ENCODE peak calls at places on chromosomes 5 and 9, in ten cellular contexts. One of them, this sample, is unnamed. For H3K4me1 and H3K36me3, the result is how much of the 10 kb centered on the place peaks cover.

GRCh38 chr5:58844395-58844794 is 261.5 kb downstream of the RAB3C start:
- DNase-seq in cardiac muscle cell: no peak
- DNase-seq in colonic mucosa: no peak
- DNase-seq in CD8-positive, alpha-beta T cell: no peak
- DNase-seq in sigmoid colon: no peak
- DNase-seq in endodermal cell: no peak
- DNase-seq in Panc1: no peak
- DNase-seq in uterus: no peak
- DNase-seq in tibial artery: no peak
- DNase-seq in left ventricle myocardium inferior: no peak
- DNase-seq in this sample: no peak

GRCh38 chr9:29850664-29851063 is 2277.4 kb upstream of the C9orf72 start:
- DNase-seq in Panc1: no peak
- DNase-seq in cardiac muscle cell: no peak
- DNase-seq in sigmoid colon: no peak
- DNase-seq in endodermal cell: no peak
- DNase-seq in left ventricle myocardium inferior: no peak
- DNase-seq in uterus: no peak
- DNase-seq in CD8-positive, alpha-beta T cell: no peak
- DNase-seq in tibial artery: no peak
- DNase-seq in colonic mucosa: no peak
- DNase-seq in this sample: no peak

GRCh38 chr9:127873886-127874285 is 3.6 kb downstream of the AK1 start:
- DNase-seq in cardiac muscle cell: peak
- DNase-seq in tibial artery: peak
- DNase-seq in uterus: peak
- DNase-seq in endodermal cell: peak
- DNase-seq in CD8-positive, alpha-beta T cell: no peak
- DNase-seq in left ventricle myocardium inferior: peak
- DNase-seq in Panc1: no peak
- DNase-seq in colonic mucosa: peak
- DNase-seq in sigmoid colon: peak
- DNase-seq in this sample: peak

GRCh38 chr9:72292874-72293607 is 72.0 kb downstream of the ZFAND5 start:
- DNase-seq in Panc1: peak
- DNase-seq in CD8-positive, alpha-beta T cell: no peak
- DNase-seq in tibial artery: no peak
- DNase-seq in colonic mucosa: peak
- DNase-seq in left ventricle myocardium inferior: no peak
- DNase-seq in uterus: no peak
- DNase-seq in cardiac muscle cell: peak
- DNase-seq in sigmoid colon: no peak
- DNase-seq in endodermal cell: no peak
- DNase-seq in this sample: no peak

GRCh38 chr9:136258299-136258625 is 12.7 kb upstream of the QSOX2 start:
- DNase-seq in tibial artery: no peak
- DNase-seq in CD8-positive, alpha-beta T cell: no peak
- DNase-seq in sigmoid colon: no peak
- DNase-seq in left ventricle myocardium inferior: no peak
- DNase-seq in colonic mucosa: no peak
- DNase-seq in Panc1: no peak
- DNase-seq in uterus: no peak
- DNase-seq in cardiac muscle cell: no peak
- DNase-seq in endodermal cell: no peak
- DNase-seq in this sample: no peak

GRCh38 chr5:179974946-179975712 is 67.4 kb upstream of the TBC1D9B start:
- DNase-seq in colonic mucosa: peak
- DNase-seq in tibial artery: no peak
- DNase-seq in CD8-positive, alpha-beta T cell: no peak
- DNase-seq in Panc1: peak
- DNase-seq in endodermal cell: peak
- DNase-seq in left ventricle myocardium inferior: no peak
- DNase-seq in uterus: no peak
- DNase-seq in cardiac muscle cell: peak
- DNase-seq in sigmoid colon: no peak
- DNase-seq in this sample: peak

GRCh38 chr9:93954436-93955355 is at the start of gene BARX1:
- DNase-seq in endodermal cell: peak
- DNase-seq in colonic mucosa: no peak
- DNase-seq in left ventricle myocardium inferior: no peak
- DNase-seq in CD8-positive, alpha-beta T cell: no peak
- DNase-seq in Panc1: no peak
- DNase-seq in tibial artery: no peak
- DNase-seq in cardiac muscle cell: no peak
- DNase-seq in uterus: no peak
- DNase-seq in sigmoid colon: peak
- DNase-seq in this sample: no peak

GRCh38 chr5:143836161-143836725 is 24.3 kb downstream of the HMHB1 start:
- DNase-seq in Panc1: no peak
- DNase-seq in colonic mucosa: no peak
- DNase-seq in uterus: no peak
- DNase-seq in sigmoid colon: no peak
- DNase-seq in cardiac muscle cell: no peak
- DNase-seq in CD8-positive, alpha-beta T cell: no peak
- DNase-seq in left ventricle myocardium inferior: no peak
- DNase-seq in tibial artery: no peak
- DNase-seq in endodermal cell: no peak
- DNase-seq in this sample: no peak

GRCh38 chr5:120512068-120512467 is 48.0 kb downstream of the PRR16 start:
- DNase-seq in colonic mucosa: no peak
- DNase-seq in cardiac muscle cell: no peak
- DNase-seq in endodermal cell: peak
- DNase-seq in sigmoid colon: no peak
- DNase-seq in uterus: no peak
- DNase-seq in left ventricle myocardium inferior: no peak
- DNase-seq in Panc1: no peak
- DNase-seq in CD8-positive, alpha-beta T cell: no peak
- DNase-seq in tibial artery: no peak
- DNase-seq in this sample: no peak

GRCh38 chr9:109699019-109699418 is 81.0 kb upstream of the PALM2AKAP2 start:
- DNase-seq in colonic mucosa: no peak
- DNase-seq in uterus: no peak
- DNase-seq in CD8-positive, alpha-beta T cell: no peak
- DNase-seq in cardiac muscle cell: no peak
- DNase-seq in Panc1: no peak
- DNase-seq in left ventricle myocardium inferior: no peak
- DNase-seq in sigmoid colon: no peak
- DNase-seq in tibial artery: no peak
- DNase-seq in endodermal cell: no peak
- DNase-seq in this sample: no peak

GRCh38 chr5:167804512-167805220 is 486.8 kb upstream of the WWC1 start:
- DNase-seq in CD8-positive, alpha-beta T cell: no peak
- DNase-seq in cardiac muscle cell: no peak
- DNase-seq in left ventricle myocardium inferior: no peak
- DNase-seq in colonic mucosa: no peak
- DNase-seq in sigmoid colon: no peak
- DNase-seq in uterus: no peak
- DNase-seq in tibial artery: no peak
- DNase-seq in endodermal cell: no peak
- DNase-seq in Panc1: no peak
- DNase-seq in this sample: no peak

GRCh38 chr5:96876292-96876850 is at the start of gene ERAP2:
- DNase-seq in CD8-positive, alpha-beta T cell: no peak
- DNase-seq in endodermal cell: no peak
- DNase-seq in sigmoid colon: no peak
- DNase-seq in cardiac muscle cell: peak
- DNase-seq in left ventricle myocardium inferior: no peak
- DNase-seq in colonic mucosa: peak
- DNase-seq in uterus: no peak
- DNase-seq in Panc1: no peak
- DNase-seq in tibial artery: no peak
- DNase-seq in this sample: no peak

GRCh38 chr9:36337865-36338264 is 62.2 kb downstream of the RNF38 start:
- DNase-seq in uterus: no peak
- DNase-seq in Panc1: no peak
- DNase-seq in tibial artery: no peak
- DNase-seq in endodermal cell: no peak
- DNase-seq in sigmoid colon: no peak
- DNase-seq in colonic mucosa: no peak
- DNase-seq in cardiac muscle cell: peak
- DNase-seq in CD8-positive, alpha-beta T cell: no peak
- DNase-seq in left ventricle myocardium inferior: peak
- DNase-seq in this sample: no peak

GRCh38 chr9:33129886-33130284 is 37.3 kb downstream of the B4GALT1 start:
- DNase-seq in left ventricle myocardium inferior: no peak
- DNase-seq in colonic mucosa: peak
- DNase-seq in uterus: no peak
- DNase-seq in tibial artery: no peak
- DNase-seq in endodermal cell: no peak
- DNase-seq in Panc1: no peak
- DNase-seq in sigmoid colon: peak
- DNase-seq in CD8-positive, alpha-beta T cell: no peak
- DNase-seq in cardiac muscle cell: no peak
- DNase-seq in this sample: no peak

DNA sequence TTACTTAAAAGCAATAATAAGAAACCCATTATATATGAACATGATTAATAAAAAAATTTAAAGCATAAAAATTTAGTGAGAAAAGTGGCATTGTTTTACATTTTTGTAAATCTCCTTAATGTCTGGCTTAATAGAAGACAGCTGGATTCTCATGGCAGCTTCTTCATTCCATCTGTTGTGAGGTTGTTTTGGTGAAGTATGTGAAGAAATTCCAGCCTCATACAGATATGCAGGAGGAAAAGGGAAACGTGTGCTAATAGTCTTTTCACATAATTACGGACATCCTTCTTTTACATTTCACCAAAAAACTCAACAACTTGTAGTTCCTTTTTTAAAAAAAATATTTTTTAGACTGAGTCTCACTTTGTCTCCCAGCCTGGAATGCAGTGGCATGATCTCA is 47.0 kb downstream of the HACD4 start:
- DNase-seq in sigmoid colon: no peak
- DNase-seq in cardiac muscle cell: peak
- DNase-seq in colonic mucosa: no peak
- DNase-seq in CD8-positive, alpha-beta T cell: no peak
- DNase-seq in tibial artery: no peak
- DNase-seq in uterus: no peak
- DNase-seq in endodermal cell: no peak
- DNase-seq in left ventricle myocardium inferior: no peak
- DNase-seq in Panc1: no peak
- DNase-seq in this sample: no peak
- H3K4me1 ChIP-seq in sigmoid colon: under half
- H3K4me1 ChIP-seq in cardiac muscle cell: under half
- H3K4me1 ChIP-seq in colonic mucosa: under half
- H3K4me1 ChIP-seq in CD8-positive, alpha-beta T cell: under half
- H3K4me1 ChIP-seq in tibial artery: under half
- H3K4me1 ChIP-seq in uterus: under half
- H3K4me1 ChIP-seq in endodermal cell: under half
- H3K4me1 ChIP-seq in left ventricle myocardium inferior: under half
- H3K4me1 ChIP-seq in Panc1: under half
- H3K4me1 ChIP-seq in this sample: under half

DNA sequence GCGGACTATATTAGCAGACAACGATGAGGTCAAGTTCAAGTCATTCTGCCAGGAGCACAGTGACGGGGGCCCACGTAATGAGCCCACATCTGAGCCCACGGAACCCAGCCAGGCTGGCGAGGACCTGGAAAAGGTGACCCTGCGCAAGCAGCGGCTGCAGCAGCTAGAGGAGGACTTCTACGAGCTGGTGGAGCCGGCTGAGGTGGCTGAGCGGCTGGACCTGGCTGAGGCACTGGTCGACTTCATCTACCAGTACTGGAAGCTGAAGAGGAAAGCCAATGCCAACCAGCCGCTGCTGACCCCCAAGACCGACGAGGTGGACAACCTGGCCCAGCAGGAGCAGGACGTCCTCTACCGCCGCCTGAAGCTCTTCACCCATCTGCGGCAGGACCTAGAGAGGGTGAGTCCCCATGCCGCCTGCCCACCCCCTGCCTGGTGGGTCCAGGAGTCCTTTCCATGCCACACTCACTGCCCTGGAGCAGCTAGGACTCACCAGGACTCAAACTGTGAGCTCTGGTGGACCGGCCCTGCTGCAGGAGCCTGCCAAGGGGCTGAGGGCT is 40.8 kb downstream of the JADE2 start:
- DNase-seq in uterus: no peak
- DNase-seq in tibial artery: no peak
- DNase-seq in colonic mucosa: no peak
- DNase-seq in CD8-positive, alpha-beta T cell: no peak
- DNase-seq in cardiac muscle cell: no peak
- DNase-seq in left ventricle myocardium inferior: no peak
- DNase-seq in sigmoid colon: no peak
- DNase-seq in endodermal cell: no peak
- DNase-seq in Panc1: no peak
- DNase-seq in this sample: no peak
- H3K36me3 ChIP-seq in uterus: under half
- H3K36me3 ChIP-seq in tibial artery: half or more
- H3K36me3 ChIP-seq in colonic mucosa: under half
- H3K36me3 ChIP-seq in CD8-positive, alpha-beta T cell: half or more
- H3K36me3 ChIP-seq in cardiac muscle cell: under half
- H3K36me3 ChIP-seq in left ventricle myocardium inferior: half or more
- H3K36me3 ChIP-seq in sigmoid colon: half or more
- H3K36me3 ChIP-seq in endodermal cell: under half
- H3K36me3 ChIP-seq in Panc1: under half
- H3K36me3 ChIP-seq in this sample: under half

DNA sequence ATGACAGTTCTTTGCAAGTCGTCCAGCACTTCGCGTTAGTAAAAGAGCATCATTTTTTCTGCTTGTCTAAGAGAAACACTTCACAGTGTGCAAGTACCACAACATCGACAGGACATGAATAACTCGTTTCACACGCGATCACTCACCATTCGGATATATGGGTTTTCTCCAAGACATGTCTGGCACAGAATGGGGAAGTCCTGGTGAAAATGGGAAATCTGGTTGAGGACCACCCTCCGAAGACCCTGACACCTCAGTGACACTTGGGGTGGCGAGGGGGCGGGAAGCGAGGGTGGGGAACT is 613 bp downstream of the RBM22 start:
- DNase-seq in uterus: no peak
- DNase-seq in CD8-positive, alpha-beta T cell: no peak
- DNase-seq in endodermal cell: no peak
- DNase-seq in tibial artery: no peak
- DNase-seq in sigmoid colon: no peak
- DNase-seq in colonic mucosa: no peak
- DNase-seq in cardiac muscle cell: no peak
- DNase-seq in Panc1: no peak
- DNase-seq in left ventricle myocardium inferior: no peak
- DNase-seq in this sample: no peak
- TF ChIP-seq CTCF in uterus: no peak
- TF ChIP-seq CTCF in CD8-positive, alpha-beta T cell: no peak
- TF ChIP-seq CTCF in endodermal cell: no peak
- TF ChIP-seq CTCF in tibial artery: no peak
- TF ChIP-seq CTCF in sigmoid colon: no peak
- TF ChIP-seq CTCF in colonic mucosa: no peak
- TF ChIP-seq CTCF in cardiac muscle cell: no peak
- TF ChIP-seq CTCF in Panc1: no peak
- TF ChIP-seq CTCF in left ventricle myocardium inferior: no peak
- TF ChIP-seq CTCF in this sample: no peak

GRCh38 chr9:134407123-134407779 is 81.0 kb downstream of the RXRA start:
- DNase-seq in CD8-positive, alpha-beta T cell: peak
- DNase-seq in colonic mucosa: peak
- DNase-seq in Panc1: no peak
- DNase-seq in left ventricle myocardium inferior: peak
- DNase-seq in uterus: peak
- DNase-seq in sigmoid colon: peak
- DNase-seq in endodermal cell: peak
- DNase-seq in cardiac muscle cell: peak
- DNase-seq in tibial artery: peak
- DNase-seq in this sample: peak
- H3K4me1 ChIP-seq in CD8-positive, alpha-beta T cell: half or more
- H3K4me1 ChIP-seq in colonic mucosa: under half
- H3K4me1 ChIP-seq in Panc1: under half
- H3K4me1 ChIP-seq in left ventricle myocardium inferior: half or more
- H3K4me1 ChIP-seq in uterus: half or more
- H3K4me1 ChIP-seq in sigmoid colon: under half
- H3K4me1 ChIP-seq in endodermal cell: under half
- H3K4me1 ChIP-seq in cardiac muscle cell: under half
- H3K4me1 ChIP-seq in tibial artery: under half
- H3K4me1 ChIP-seq in this sample: under half